ENCODE peak calls at places on chromosomes 16 and 17, in nine cellular contexts. S is NCI-H2171; Q is activated T-cell treated with anti-CD3 and anti-CD28 coated beads, Interleukin-2, amount 50 U/mL, for 72 hours; G is germinal center; X is cardiac fibroblast; B is fibroblast of lung; D is T-helper 1 cell; O is MG63; W is astrocyte of the spinal cord. P is an unnamed sample.

GRCh38 chr16:82384017-82384416 is 214.0 kb upstream of the MPHOSPH6 start:
- DNase-seq in S (no peak), Q (no peak), G (no peak), X (no peak), B (no peak), D (no peak), O (no peak), W (no peak), P (no peak)

GRCh38 chr17:75068750-75069149 is 19.0 kb upstream of the SLC16A5 start:
- DNase-seq in S (no peak), Q (no peak), G (no peak), X (no peak), B (no peak), D (no peak), O (no peak), W (no peak), P (no peak)

GRCh38 chr17:69757794-69758430 is 317.1 kb upstream of the KCNJ16 start:
- DNase-seq in S (no peak), Q (no peak), G (no peak), X (peak), B (peak), D (no peak), O (no peak), W (peak), P (no peak)

GRCh38 chr17:74307984-74308773 is 17.8 kb upstream of the KIF19 start:
- DNase-seq in S (no peak), Q (no peak), G (no peak), X (peak), B (no peak), D (no peak), O (peak), W (no peak), P (no peak)

GRCh38 chr17:72151565-72152391 is 31.0 kb downstream of the SOX9 start:
- DNase-seq in S (no peak), Q (no peak), G (no peak), X (peak), B (peak), D (no peak), O (peak), W (peak), P (no peak)

GRCh38 chr17:45346255-45347015 is 29.6 kb upstream of the MAP3K14 start:
- DNase-seq in S (no peak), Q (no peak), G (no peak), X (peak), B (peak), D (no peak), O (peak), W (peak), P (peak)

GRCh38 chr17:47946929-47947397 is 5.6 kb downstream of the PNPO start:
- DNase-seq in S (peak), Q (peak), G (peak), X (peak), B (peak), D (peak), O (peak), W (peak), P (peak)

GRCh38 chr16:74660383-74660782 is 6.3 kb downstream of the RFWD3 start:
- DNase-seq in S (no peak), Q (no peak), G (no peak), X (no peak), B (no peak), D (no peak), O (no peak), W (no peak), P (no peak)

GRCh38 chr16:85428899-85429775 is 184.0 kb upstream of the GSE1 start:
- DNase-seq in S (no peak), Q (no peak), G (no peak), X (no peak), B (no peak), D (peak), O (no peak), W (no peak), P (no peak)

GRCh38 chr17:70127221-70127873 is 42.0 kb upstream of the KCNJ2 start:
- DNase-seq in S (no peak), Q (no peak), G (no peak), X (no peak), B (no peak), D (no peak), O (no peak), W (no peak), P (no peak)

GRCh38 chr17:81494984-81495383 is 17.6 kb downstream of the ACTG1 start:
- DNase-seq in S (peak), Q (no peak), G (no peak), X (no peak), B (no peak), D (no peak), O (no peak), W (no peak), P (no peak)

GRCh38 chr16:9516444-9516843 is 425.0 kb downstream of the HAPSTR1 start:
- DNase-seq in S (no peak), Q (no peak), G (no peak), X (no peak), B (no peak), D (no peak), O (no peak), W (no peak), P (no peak)

GRCh38 chr16:1200014-1200627 is 24.9 kb downstream of the TPSG1 start:
- DNase-seq in S (no peak), Q (no peak), G (no peak), X (no peak), B (no peak), D (no peak), O (no peak), W (no peak), P (no peak)

GRCh38 chr16:57265850-57266530 is 18.5 kb downstream of the PLLP start:
- DNase-seq in S (peak), Q (no peak), G (no peak), X (peak), B (no peak), D (no peak), O (no peak), W (no peak), P (no peak)

GRCh38 chr17:75289832-75290337 is 652 bp upstream of the SLC25A19 start:
- DNase-seq in S (no peak), Q (peak), G (peak), X (peak), B (peak), D (peak), O (no peak), W (peak), P (no peak)

GRCh38 chr16:27311449-27311831 is 2.3 kb upstream of the IL4R start:
- DNase-seq in S (no peak), Q (no peak), G (no peak), X (peak), B (no peak), D (no peak), O (no peak), W (no peak), P (no peak)

GRCh38 chr16:81752225-81752875 is 26.7 kb upstream of the PLCG2 start:
- DNase-seq in S (no peak), Q (no peak), G (peak), X (peak), B (no peak), D (no peak), O (no peak), W (no peak), P (no peak)

GRCh38 chr16:12573730-12574383 is 229.8 kb downstream of the CPPED1 start:
- DNase-seq in S (no peak), Q (peak), G (peak), X (peak), B (peak), D (no peak), O (peak), W (peak), P (peak)

GRCh38 chr16:48817032-48817431 is 207.1 kb upstream of the N4BP1 start:
- DNase-seq in S (no peak), Q (no peak), G (no peak), X (no peak), B (no peak), D (no peak), O (no peak), W (no peak), P (no peak)

GRCh38 chr16:585351-585750 is 4.5 kb upstream of the RAB40C start:
- DNase-seq in S (no peak), Q (no peak), G (no peak), X (no peak), B (no peak), D (no peak), O (no peak), W (no peak), P (no peak)

GRCh38 chr17:68310141-68310540 is 18.8 kb downstream of the ARSG start:
- DNase-seq in S (no peak), Q (peak), G (no peak), X (no peak), B (no peak), D (no peak), O (no peak), W (no peak), P (no peak)

GRCh38 chr16:2935418-2935817 is 23.7 kb downstream of the FLYWCH1 start:
- DNase-seq in S (no peak), Q (no peak), G (no peak), X (no peak), B (no peak), D (no peak), O (no peak), W (no peak), P (no peak)

GRCh38 chr17:64147110-64148016 is 17.4 kb upstream of the ERN1 start:
- DNase-seq in S (no peak), Q (no peak), G (no peak), X (peak), B (peak), D (no peak), O (no peak), W (peak), P (no peak)

GRCh38 chr16:50302472-50303005 is 36.2 kb downstream of the ADCY7 start:
- DNase-seq in S (no peak), Q (no peak), G (no peak), X (no peak), B (no peak), D (peak), O (no peak), W (no peak), P (no peak)

GRCh38 chr16:85983606-85984005 is 84.6 kb downstream of the IRF8 start:
- DNase-seq in S (no peak), Q (no peak), G (no peak), X (no peak), B (no peak), D (no peak), O (no peak), W (no peak), P (no peak)

GRCh38 chr16:82016964-82017363 is 5.7 kb upstream of the SDR42E1 start:
- DNase-seq in S (no peak), Q (no peak), G (no peak), X (peak), B (peak), D (no peak), O (no peak), W (peak), P (no peak)

GRCh38 chr17:72430611-72431432 is 310.0 kb downstream of the SOX9 start:
- DNase-seq in S (no peak), Q (no peak), G (no peak), X (peak), B (no peak), D (no peak), O (no peak), W (no peak), P (peak)

GRCh38 chr17:75181608-75182318 is 996 bp downstream of the SUMO2 start:
- DNase-seq in S (no peak), Q (peak), G (peak), X (no peak), B (peak), D (peak), O (no peak), W (no peak), P (no peak)

GRCh38 chr16:676565-677297 is 1.3 kb downstream of the RHBDL1 start:
- DNase-seq in S (peak), Q (no peak), G (no peak), X (no peak), B (no peak), D (no peak), O (no peak), W (no peak), P (no peak)

GRCh38 chr16:28058839-28059589 is 4.5 kb downstream of the GSG1L start:
- DNase-seq in S (no peak), Q (no peak), G (no peak), X (no peak), B (no peak), D (no peak), O (no peak), W (no peak), P (no peak)

GRCh38 chr16:19555938-19556778 is 655 bp downstream of the VPS35L start:
- DNase-seq in S (peak), Q (peak), G (peak), X (peak), B (peak), D (no peak), O (peak), W (peak), P (peak)

GRCh38 chr17:82527893-82528292 is 8.4 kb downstream of the FOXK2 start:
- DNase-seq in S (no peak), Q (no peak), G (no peak), X (no peak), B (no peak), D (no peak), O (no peak), W (no peak), P (no peak)

GRCh38 chr17:12320286-12320685 is 299.6 kb downstream of the MAP2K4 start:
- DNase-seq in S (no peak), Q (no peak), G (no peak), X (no peak), B (peak), D (no peak), O (peak), W (peak), P (no peak)

GRCh38 chr16:9843424-9844013 is 338.7 kb downstream of the GRIN2A start:
- DNase-seq in S (no peak), Q (no peak), G (no peak), X (no peak), B (no peak), D (no peak), O (no peak), W (no peak), P (no peak)

GRCh38 chr17:14316131-14316854 is 15.4 kb downstream of the HS3ST3B1 start:
- DNase-seq in S (no peak), Q (no peak), G (no peak), X (no peak), B (peak), D (no peak), O (no peak), W (peak), P (no peak)

GRCh38 chr16:50797456-50797855 is 55.6 kb downstream of the CYLD start:
- DNase-seq in S (no peak), Q (no peak), G (no peak), X (no peak), B (no peak), D (no peak), O (no peak), W (peak), P (no peak)

GRCh38 chr17:29807520-29808361 is 122.3 kb downstream of the SSH2 start:
- DNase-seq in S (peak), Q (peak), G (peak), X (peak), B (peak), D (peak), O (peak), W (peak), P (peak)

GRCh38 chr17:81537343-81537855 is 9.2 kb downstream of the FSCN2 start:
- DNase-seq in S (peak), Q (peak), G (peak), X (no peak), B (no peak), D (no peak), O (no peak), W (no peak), P (peak)

P was measured in HEK293T.